ENCODE peak calls at places on chromosomes 12 and 14, in four cellular contexts. V is heart left ventricle, I is A549, P is ovary. D is an unnamed sample.
A peak's percentile ranks its signal among the peaks of the same experiment; 100 is the strongest.

GRCh38 chr14:50813544-50813863 is 17.5 kb downstream of the NIN start:
- DNase-seq in I (no peak), V (no peak), P (no peak), D (no peak)

GRCh38 chr14:74980746-74981661 is 21.7 kb upstream of the EIF2B2 start:
- DNase-seq in I (no peak), P (no peak), V (no peak), D (peak; percentile 93)

GRCh38 chr12:85002778-85003296 is 33.2 kb downstream of the TSPAN19 start:
- DNase-seq in V (no peak), P (no peak), I (no peak), D (no peak)

GRCh38 chr12:96883571-96883970 is 23.5 kb upstream of the NEDD1 start:
- DNase-seq in I (no peak), P (no peak), V (no peak), D (no peak)

GRCh38 chr14:67857778-67858350 is 38.3 kb downstream of the RAD51B start:
- DNase-seq in I (no peak), P (no peak), V (no peak), D (peak; percentile 67)

GRCh38 chr12:76002598-76003262 is 28.8 kb downstream of the PHLDA1 start:
- DNase-seq in P (no peak), V (no peak), I (no peak), D (no peak)

GRCh38 chr12:54890339-54890738 is 36.0 kb downstream of the MUCL1 start:
- DNase-seq in V (no peak), I (no peak), P (no peak), D (no peak)

GRCh38 chr14:103711516-103712431 is 3.5 kb downstream of the XRCC3 start:
- DNase-seq in I (no peak), P (peak; percentile 65), V (peak; percentile 55), D (peak; percentile 89)

GRCh38 chr14:59474172-59474571 is 9.0 kb upstream of the GPR135 start:
- DNase-seq in V (no peak), P (no peak), I (no peak), D (no peak)

DNA sequence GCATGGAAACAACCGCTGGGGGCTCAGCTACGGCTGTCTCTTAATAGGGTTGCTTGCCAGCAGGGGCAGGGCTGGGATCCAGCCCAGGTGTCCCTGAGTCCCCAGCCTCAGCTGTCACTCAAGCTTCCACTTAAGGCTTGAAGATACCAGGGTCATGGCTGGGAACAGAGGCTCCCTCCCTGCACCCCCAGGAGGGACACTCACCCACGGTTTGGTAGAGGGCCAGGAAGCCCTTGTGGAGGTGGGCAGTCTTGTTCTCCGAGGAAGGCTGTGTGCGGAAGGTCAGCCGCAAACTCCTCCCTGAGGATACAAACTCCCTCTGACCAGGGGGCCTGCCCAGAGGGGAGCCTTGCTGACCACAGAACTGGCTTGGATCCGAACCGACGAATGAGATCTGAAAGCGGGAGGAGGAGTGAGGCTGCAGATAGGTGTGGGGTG is 7.3 kb downstream of the C1RL start:
- DNase-seq in I (no peak), P (peak; percentile 85), V (no peak), D (no peak)
- H3K27ac ChIP-seq in I (peak overlapping the region; percentile 12), P (peak overlapping the region; percentile 77), V (no peak overlapping the region), D (no peak overlapping the region)

GRCh38 chr14:94701854-94702370 is 68.0 kb downstream of the GSC start:
- DNase-seq in V (no peak), P (no peak), I (no peak), D (no peak)

GRCh38 chr14:94695231-94695630 is 74.7 kb downstream of the GSC start:
- DNase-seq in P (no peak), I (no peak), V (no peak), D (no peak)

GRCh38 chr14:94699831-94700230 is 70.1 kb downstream of the GSC start:
- DNase-seq in I (no peak), V (no peak), P (no peak), D (no peak)

GRCh38 chr14:94696518-94696917 is 73.4 kb downstream of the GSC start:
- DNase-seq in I (no peak), P (no peak), V (no peak), D (no peak)

GRCh38 chr14:94697773-94698556 is 71.9 kb downstream of the GSC start:
- DNase-seq in P (no peak), V (no peak), I (no peak), D (no peak)
- H3K4me3 ChIP-seq in P (no peak overlapping the region), V (no peak overlapping the region), I (no peak overlapping the region), D (no peak overlapping the region)

GRCh38 chr14:72824051-72824450 is 69.8 kb downstream of the DPF3 start:
- DNase-seq in P (no peak), V (no peak), I (no peak), D (no peak)

GRCh38 chr14:72818998-72819397 is 74.9 kb downstream of the DPF3 start:
- DNase-seq in V (no peak), I (no peak), P (no peak), D (no peak)

GRCh38 chr14:72826039-72826438 is 67.9 kb downstream of the DPF3 start:
- DNase-seq in V (no peak), I (no peak), P (no peak), D (no peak)

GRCh38 chr14:72825486-72825885 is 68.4 kb downstream of the DPF3 start:
- DNase-seq in I (no peak), V (no peak), P (no peak), D (no peak)

DNA sequence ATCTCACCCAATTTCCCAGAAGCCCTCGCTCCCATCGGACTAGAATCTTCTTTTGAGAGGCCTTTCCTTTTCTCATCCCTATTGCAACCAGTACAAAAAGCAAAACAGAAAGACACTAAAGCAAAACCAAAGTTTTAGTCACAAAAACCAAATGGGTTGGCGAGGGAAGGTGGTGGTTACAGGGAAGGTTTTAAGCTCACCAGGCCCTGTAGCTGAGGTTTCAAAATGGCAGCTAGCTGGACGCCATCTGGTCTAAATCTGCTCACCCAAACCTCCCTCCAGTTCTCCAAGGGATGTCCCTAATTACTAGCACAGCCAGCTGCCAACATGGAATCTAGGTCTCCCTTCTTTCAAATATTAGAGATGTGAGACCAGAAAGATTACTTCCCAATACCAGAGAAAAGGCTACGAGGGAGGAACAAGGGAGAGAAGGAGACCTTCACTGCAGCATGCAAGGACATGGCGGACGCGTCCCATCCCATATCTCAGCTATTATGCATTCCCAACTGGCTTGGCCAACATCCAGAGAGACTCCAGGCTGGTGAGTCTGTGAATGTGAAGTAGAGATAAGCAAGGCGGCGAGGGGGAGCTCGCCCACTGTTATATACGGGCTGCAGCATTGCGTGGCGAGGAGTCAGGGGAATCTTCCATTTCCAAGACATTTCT is 70.8 kb downstream of the DPF3 start:
- DNase-seq in V (peak; percentile 73), P (no peak), I (no peak), D (no peak)
- H3K27ac ChIP-seq in V (peak overlapping the region; percentile 70), P (no peak overlapping the region), I (no peak overlapping the region), D (no peak overlapping the region)

DNA sequence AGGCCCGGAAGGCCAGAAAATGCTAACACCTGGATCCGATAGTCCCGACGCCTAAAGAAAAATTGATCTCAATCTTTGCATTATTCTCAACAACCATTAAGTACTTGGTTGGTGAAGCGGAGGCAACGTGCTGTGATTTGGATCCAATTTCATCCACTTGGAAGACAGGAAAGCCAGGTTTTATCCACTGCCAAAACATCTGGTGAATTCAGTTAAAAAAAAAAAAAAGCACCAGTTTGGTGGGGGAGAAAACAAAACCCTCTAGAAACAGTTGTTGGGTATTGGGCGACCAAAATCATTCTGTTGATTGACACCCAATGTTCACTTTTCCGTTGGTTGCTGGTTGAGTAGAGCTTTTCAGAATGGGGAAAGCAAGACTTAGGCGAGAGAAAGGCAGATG is 41.8 kb upstream of the MED13L start:
- DNase-seq in P (no peak), V (no peak), I (no peak), D (no peak)
- H3K4me3 ChIP-seq in P (no peak overlapping the region), V (peak overlapping the region; percentile 35), I (no peak overlapping the region), D (no peak overlapping the region)

DNA sequence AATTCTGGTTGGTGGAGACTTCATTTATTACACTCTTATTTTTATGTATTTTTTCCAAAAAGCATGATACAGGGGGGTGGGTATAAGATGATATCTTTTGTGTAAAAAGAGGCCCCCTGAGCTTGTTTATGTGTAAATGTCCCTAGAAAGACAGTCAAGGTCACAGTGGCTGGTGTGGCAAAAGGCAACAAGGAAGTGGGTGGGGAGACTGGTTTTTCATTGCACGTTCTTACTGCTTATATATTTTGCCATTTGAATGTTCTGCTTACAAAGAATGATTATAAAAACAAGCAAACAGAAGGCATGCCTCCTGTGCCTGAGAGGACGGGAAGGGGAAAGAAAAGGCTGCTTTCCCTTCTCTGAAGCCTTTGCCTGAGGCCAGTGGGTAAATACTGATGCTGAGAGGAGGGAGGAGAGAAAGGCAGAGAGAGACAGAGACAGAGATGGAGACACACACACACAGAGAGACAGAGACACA is 24.1 kb upstream of the ADIPOR2 start:
- DNase-seq in P (no peak), V (no peak), I (no peak), D (no peak)
- H3K27ac ChIP-seq in P (peak overlapping the region; percentile 60), V (peak overlapping the region; percentile 72), I (peak overlapping the region; percentile 10), D (peak overlapping the region; percentile 32)

GRCh38 chr12:107368586-107368985 is 275.2 kb upstream of the CRY1 start:
- DNase-seq in I (no peak), P (no peak), V (no peak), D (no peak)
- H3K4me3 ChIP-seq in I (no peak overlapping the region), P (no peak overlapping the region), V (no peak overlapping the region), D (no peak overlapping the region)